ENCODE peak calls at places on chromosome 3, in eight cellular contexts. X is fibroblast of mammary gland; D is T-cell; J is NCI-H1436 treated with DMSO at 0.1 percent for 48 hours; C is adipocyte; T is heart left ventricle; B is stimulated activated CD4-positive, alpha-beta T cell treated with anti-CD3 and anti-CD28 coated beads, Interleukin-2, amount 100 ng/mL, for 24 hours; U is natural killer cell treated with Interleukin-12 subunit alpha and Interleukin-12 subunit beta and Interleukin-15 and Interleukin-18, amount 100 ng/mL, for 72 hours. G is an unnamed sample.

GRCh38 chr3:170355738-170356595 is 1.5 kb upstream of the SKIL start:
- DNase-seq in X (peak), D (peak), J (no peak), C (peak), T (peak), B (no peak), U (peak), G (no peak)

GRCh38 chr3:31288641-31289100 is 244.1 kb upstream of the STT3B start:
- DNase-seq in X (peak), D (no peak), J (no peak), C (peak), T (peak), B (peak), U (no peak), G (peak)

GRCh38 chr3:16533928-16534913 is 20.7 kb upstream of the RFTN1 start:
- DNase-seq in X (no peak), D (no peak), J (no peak), C (peak), T (no peak), B (no peak), U (no peak), G (no peak)

GRCh38 chr3:125154110-125154509 is 58.4 kb downstream of the SLC12A8 start:
- DNase-seq in X (no peak), D (no peak), J (no peak), C (no peak), T (no peak), B (no peak), U (no peak), G (no peak)

GRCh38 chr3:125378762-125379161 is 3.6 kb upstream of the ZNF148 start:
- DNase-seq in X (no peak), D (no peak), J (no peak), C (no peak), T (no peak), B (no peak), U (no peak), G (no peak)

GRCh38 chr3:171427771-171428320 is 32.4 kb downstream of the TNIK start:
- DNase-seq in X (no peak), D (no peak), J (no peak), C (no peak), T (no peak), B (no peak), U (no peak), G (no peak)

GRCh38 chr3:101631397-101631796 is 45.5 kb downstream of the ZBTB11 start:
- DNase-seq in X (no peak), D (no peak), J (no peak), C (no peak), T (no peak), B (no peak), U (no peak), G (no peak)

GRCh38 chr3:137764001-137764433 is at the start of gene SOX14:
- DNase-seq in X (no peak), D (no peak), J (no peak), C (no peak), T (no peak), B (no peak), U (no peak), G (no peak)

GRCh38 chr3:33732394-33732793 is 14.3 kb upstream of the CLASP2 start:
- DNase-seq in X (no peak), D (no peak), J (no peak), C (no peak), T (no peak), B (peak), U (no peak), G (no peak)

GRCh38 chr3:113736548-113737089 is 9.4 kb downstream of the NAA50 start:
- DNase-seq in X (peak), D (no peak), J (peak), C (peak), T (no peak), B (peak), U (no peak), G (peak)

GRCh38 chr3:131976448-131976847 is 58.4 kb downstream of the CPNE4 start:
- DNase-seq in X (no peak), D (no peak), J (no peak), C (no peak), T (no peak), B (no peak), U (no peak), G (no peak)

GRCh38 chr3:164470471-164470870 is 607.8 kb downstream of the SI start:
- DNase-seq in X (no peak), D (no peak), J (no peak), C (peak), T (no peak), B (no peak), U (no peak), G (no peak)

GRCh38 chr3:27127195-27127594 is 242.0 kb downstream of the NEK10 start:
- DNase-seq in X (no peak), D (no peak), J (peak), C (no peak), T (no peak), B (no peak), U (no peak), G (no peak)

GRCh38 chr3:192444096-192444790 is 283.1 kb downstream of the FGF12 start:
- DNase-seq in X (peak), D (no peak), J (peak), C (peak), T (peak), B (peak), U (no peak), G (peak)

GRCh38 chr3:172716476-172716875 is 5.6 kb upstream of the NCEH1 start:
- DNase-seq in X (no peak), D (no peak), J (no peak), C (no peak), T (no peak), B (no peak), U (no peak), G (no peak)

GRCh38 chr3:177835008-177835407 is 637.7 kb upstream of the TBL1XR1 start:
- DNase-seq in X (peak), D (no peak), J (no peak), C (peak), T (no peak), B (no peak), U (no peak), G (no peak)

GRCh38 chr3:38707730-38708129 is 58.2 kb upstream of the SCN5A start:
- DNase-seq in X (no peak), D (no peak), J (no peak), C (no peak), T (no peak), B (no peak), U (no peak), G (no peak)

GRCh38 chr3:136209921-136210320 is 13.8 kb upstream of the MSL2 start:
- DNase-seq in X (no peak), D (no peak), J (no peak), C (no peak), T (no peak), B (no peak), U (no peak), G (no peak)

GRCh38 chr3:46811615-46812236 is 51.5 kb downstream of the MYL3 start:
- DNase-seq in X (no peak), D (no peak), J (no peak), C (no peak), T (no peak), B (no peak), U (no peak), G (no peak)

GRCh38 chr3:46921871-46922271 is 44.4 kb downstream of the PTH1R start:
- DNase-seq in X (no peak), D (no peak), J (no peak), C (no peak), T (no peak), B (no peak), U (no peak), G (no peak)

GRCh38 chr3:63413523-63413922 is 135.4 kb downstream of the SYNPR start:
- DNase-seq in X (no peak), D (no peak), J (no peak), C (no peak), T (no peak), B (no peak), U (no peak), G (no peak)

GRCh38 chr3:124920718-124921117 is 13.8 kb downstream of the MUC13 start:
- DNase-seq in X (no peak), D (no peak), J (no peak), C (no peak), T (peak), B (no peak), U (no peak), G (no peak)

GRCh38 chr3:124126446-124127017 is 134.6 kb upstream of the ROPN1 start:
- DNase-seq in X (no peak), D (no peak), J (no peak), C (no peak), T (no peak), B (no peak), U (no peak), G (no peak)

GRCh38 chr3:75687323-75687722 is 23.2 kb downstream of the FRG2C start:
- DNase-seq in X (no peak), D (no peak), J (no peak), C (no peak), T (no peak), B (no peak), U (no peak), G (no peak)

GRCh38 chr3:101300073-101300472 is 20.3 kb downstream of the IMPG2 start:
- DNase-seq in X (no peak), D (no peak), J (no peak), C (no peak), T (no peak), B (no peak), U (no peak), G (no peak)

GRCh38 chr3:39438880-39439279 is 28.6 kb upstream of the MOBP start:
- DNase-seq in X (no peak), D (no peak), J (no peak), C (no peak), T (no peak), B (no peak), U (no peak), G (no peak)

GRCh38 chr3:45917146-45917885 is 25.9 kb upstream of the CXCR6 start:
- DNase-seq in X (no peak), D (no peak), J (no peak), C (no peak), T (no peak), B (no peak), U (no peak), G (no peak)

GRCh38 chr3:119098620-119099222 is 47.2 kb upstream of the TEX55 start:
- DNase-seq in X (peak), D (no peak), J (no peak), C (peak), T (no peak), B (no peak), U (no peak), G (peak)

GRCh38 chr3:73026111-73026510 is 29.5 kb downstream of the PPP4R2 start:
- DNase-seq in X (no peak), D (no peak), J (no peak), C (peak), T (no peak), B (no peak), U (no peak), G (no peak)

GRCh38 chr3:9311265-9311664 is 51.6 kb upstream of the THUMPD3 start:
- DNase-seq in X (no peak), D (no peak), J (no peak), C (no peak), T (no peak), B (no peak), U (no peak), G (no peak)

GRCh38 chr3:196192036-196193001 is 18.9 kb downstream of the ZDHHC19 start:
- DNase-seq in X (no peak), D (peak), J (no peak), C (no peak), T (peak), B (peak), U (peak), G (no peak)

GRCh38 chr3:29281265-29282228 is 676 bp downstream of the RBMS3 start:
- DNase-seq in X (peak), D (no peak), J (no peak), C (peak), T (peak), B (no peak), U (no peak), G (peak)

GRCh38 chr3:152669560-152669959 is 165.4 kb upstream of the P2RY1 start:
- DNase-seq in X (no peak), D (no peak), J (no peak), C (no peak), T (no peak), B (no peak), U (no peak), G (no peak)

GRCh38 chr3:177279118-177279815 is 82.0 kb upstream of the TBL1XR1 start:
- DNase-seq in X (no peak), D (no peak), J (no peak), C (no peak), T (no peak), B (no peak), U (no peak), G (no peak)

GRCh38 chr3:63450634-63451363 is 172.7 kb downstream of the SYNPR start:
- DNase-seq in X (no peak), D (no peak), J (no peak), C (no peak), T (no peak), B (no peak), U (no peak), G (no peak)

GRCh38 chr3:140521751-140522445 is 156.0 kb upstream of the TRIM42 start:
- DNase-seq in X (no peak), D (no peak), J (no peak), C (no peak), T (no peak), B (no peak), U (no peak), G (no peak)

GRCh38 chr3:189766416-189766815 is 135.2 kb downstream of the TP63 start:
- DNase-seq in X (no peak), D (no peak), J (no peak), C (peak), T (no peak), B (no peak), U (no peak), G (no peak)

G was measured in HAP-1.